ENCODE peak calls at places on chromosomes 4 and X, in seven cellular contexts. R is stomach; X is naive B cell; G is ovary; L is putamen; N is AG08396; I is stimulated activated CD8-positive, alpha-beta memory T cell treated with anti-CD3 and anti-CD28 coated beads, Interleukin-12 subunit alpha, Interleukin-12 subunit beta, amount 100 ng/mL, for 1 hour. A is an unnamed sample.

GRCh38 chrX:56728752-56729151 is 291 bp upstream of the NBDY start:
- DNase-seq in L (no peak), X (peak), R (no peak), G (no peak), I (no peak), N (no peak), A (peak)

GRCh38 chrX:16848541-16848940 is 21.6 kb downstream of the RBBP7 start:
- DNase-seq in R (no peak), N (no peak), G (no peak), X (no peak), I (no peak), L (no peak), A (no peak)

GRCh38 chr4:84870398-84871163 is 95.9 kb downstream of the WDFY3 start:
- DNase-seq in R (no peak), G (no peak), I (no peak), N (peak), L (no peak), X (no peak), A (no peak)

GRCh38 chr4:172978848-172979247 is 189.8 kb upstream of the GALNT7 start:
- DNase-seq in N (no peak), L (no peak), I (no peak), R (no peak), X (no peak), G (no peak), A (no peak)

GRCh38 chrX:7926914-7927258 is 327 bp downstream of the PNPLA4 start:
- DNase-seq in I (no peak), G (no peak), N (no peak), X (no peak), L (no peak), R (no peak), A (no peak)

GRCh38 chrX:72477787-72478186 is 94.9 kb downstream of the HDAC8 start:
- DNase-seq in I (no peak), N (no peak), X (no peak), R (no peak), L (no peak), G (no peak), A (no peak)

GRCh38 chr4:6929735-6930464 is 20.3 kb downstream of the TBC1D14 start:
- DNase-seq in R (no peak), L (no peak), G (no peak), X (no peak), N (no peak), I (no peak), A (no peak)

GRCh38 chr4:61583696-61584095 is 383.6 kb downstream of the ADGRL3 start:
- DNase-seq in N (no peak), I (no peak), G (no peak), L (no peak), R (no peak), X (no peak), A (no peak)

GRCh38 chrX:124217289-124218251 is 114.9 kb upstream of the TEX13D start:
- DNase-seq in I (peak), X (peak), G (no peak), L (peak), R (no peak), N (no peak), A (no peak)

GRCh38 chr4:1448589-1449420 is 42.6 kb upstream of the NKX1-1 start:
- DNase-seq in I (no peak), N (no peak), L (no peak), X (no peak), R (peak), G (no peak), A (peak)

GRCh38 chr4:165088366-165088765 is 24.3 kb downstream of the TMEM192 start:
- DNase-seq in I (no peak), R (no peak), G (no peak), X (no peak), N (no peak), L (no peak), A (no peak)

GRCh38 chrX:119389854-119390501 is 9.2 kb upstream of the SLC25A43 start:
- DNase-seq in I (no peak), R (no peak), X (no peak), G (no peak), N (no peak), L (no peak), A (no peak)

GRCh38 chr4:41602113-41602512 is 64.2 kb downstream of the LIMCH1 start:
- DNase-seq in L (no peak), R (no peak), N (no peak), I (no peak), X (no peak), G (no peak), A (no peak)

A was measured in mucosa of descending colon.